ENCODE peak calls at places on chromosomes 12 and 14, in six cellular contexts. W is stimulated activated CD4-positive, alpha-beta T cell treated with anti-CD3 and anti-CD28 coated beads, Interleukin-4, amount 100 ng/mL, for 48 hours; R is GDM1; J is activated CD4-positive, alpha-beta T cell treated with anti-CD3 and anti-CD28 coated beads, Interleukin-2, amount 50 U/mL, for 1 hour; T is activated T-helper 1 cell treated with anti-CD3 and anti-CD28 coated beads, Interleukin-12 subunit alpha, Interleukin-12 subunit beta, Interleukin-2, Interleukin-4 antibody, amounts not matched to agents 30 ng/mL and 10 ng/mL and 1 ng/mL, durations not matched to agents 14 hours and 24 hours and 36 hours; E is effector CD4-positive, alpha-beta T cell. G is an unnamed sample.
A peak's percentile ranks its signal among the peaks of the same experiment; 100 is the strongest.

GRCh38 chr12:14216405-14217294 is 148.8 kb upstream of the ATF7IP start:
- DNase-seq in W (no peak), R (no peak), E (no peak), T (no peak), J (no peak), G (no peak)

GRCh38 chr14:57748279-57748678 is 117.6 kb downstream of the SLC35F4 start:
- DNase-seq in T (no peak), E (no peak), W (no peak), R (no peak), J (no peak), G (no peak)

GRCh38 chr14:32078030-32078793 is 1.1 kb downstream of the ARHGAP5 start:
- DNase-seq in E (no peak), R (no peak), W (no peak), T (no peak), J (peak; percentile 8), G (peak; percentile 43)

GRCh38 chr14:69358233-69358963 is 39.7 kb downstream of the ERH start:
- DNase-seq in R (no peak), T (no peak), E (no peak), J (no peak), W (peak; percentile 45), G (no peak)

GRCh38 chr14:63533474-63533873 is 9.7 kb downstream of the PPP2R5E start:
- DNase-seq in W (no peak), R (no peak), J (no peak), T (no peak), E (no peak), G (no peak)

GRCh38 chr12:95197636-95198035 is 19.6 kb downstream of the FGD6 start:
- DNase-seq in J (no peak), W (no peak), T (no peak), E (no peak), R (no peak), G (no peak)

GRCh38 chr12:57511588-57512325 is 8.6 kb downstream of the DDIT3 start:
- DNase-seq in R (no peak), J (no peak), E (no peak), T (no peak), W (no peak), G (no peak)

GRCh38 chr12:113860950-113861349 is 105.2 kb downstream of the RBM19 start:
- DNase-seq in W (no peak), J (no peak), T (no peak), E (no peak), R (no peak), G (no peak)

GRCh38 chr12:50506753-50507473 is 2.1 kb downstream of the DIP2B start:
- DNase-seq in E (no peak), W (no peak), J (no peak), T (no peak), R (no peak), G (no peak)

GRCh38 chr12:121524196-121524930 is 56.5 kb downstream of the KDM2B start:
- DNase-seq in J (no peak), R (no peak), T (no peak), E (no peak), W (no peak), G (no peak)

GRCh38 chr14:105475269-105475915 is 771 bp downstream of the CRIP2 start:
- DNase-seq in E (no peak), W (no peak), J (no peak), T (no peak), R (no peak), G (no peak)

GRCh38 chr12:132174703-132175490 is 30.6 kb downstream of the NOC4L start:
- DNase-seq in W (no peak), E (no peak), J (no peak), T (no peak), R (no peak), G (no peak)

GRCh38 chr14:53491256-53491905 is 338.3 kb upstream of the DDHD1 start:
- DNase-seq in R (no peak), E (no peak), J (no peak), T (no peak), W (no peak), G (no peak)

GRCh38 chr12:122111070-122111750 is 32.7 kb downstream of the MLXIP start:
- DNase-seq in T (no peak), R (no peak), J (no peak), E (no peak), W (no peak), G (peak; percentile 71)

GRCh38 chr12:117968826-117969659 is at the start of gene KSR2:
- DNase-seq in W (peak; percentile 47), T (peak; percentile 15), J (peak; percentile 33), R (no peak), E (peak; percentile 34), G (peak; percentile 81)

GRCh38 chr12:69645031-69645430 is 34.3 kb upstream of the LRRC10 start:
- DNase-seq in W (no peak), J (no peak), T (no peak), R (no peak), E (no peak), G (no peak)

GRCh38 chr14:101636081-101636560 is 74.8 kb downstream of the DIO3 start:
- DNase-seq in J (no peak), R (no peak), T (no peak), W (peak; percentile 24), E (no peak), G (no peak)

GRCh38 chr12:55822228-55822627 is 4.4 kb downstream of the ORMDL2 start:
- DNase-seq in R (no peak), T (no peak), E (no peak), W (no peak), J (no peak), G (no peak)

GRCh38 chr12:110245278-110245868 is 35.7 kb upstream of the ATP2A2 start:
- DNase-seq in J (peak; percentile 55), E (peak; percentile 11), R (peak; percentile 23), W (peak; percentile 34), T (peak; percentile 11), G (peak; percentile 81)

GRCh38 chr14:74569826-74570591 is 42.0 kb downstream of the LTBP2 start:
- DNase-seq in R (no peak), J (no peak), E (no peak), T (no peak), W (no peak), G (no peak)

GRCh38 chr12:108700833-108701450 is 30.4 kb downstream of the CORO1C start:
- DNase-seq in R (no peak), T (no peak), W (no peak), J (no peak), E (no peak), G (no peak)

GRCh38 chr12:3243376-3244084 is 166.4 kb downstream of the TSPAN9 start:
- DNase-seq in T (no peak), E (no peak), R (no peak), W (no peak), J (no peak), G (no peak)

GRCh38 chr14:58299665-58300202 is 1.4 kb downstream of the ARID4A start:
- DNase-seq in W (peak; percentile 6), J (no peak), R (no peak), E (no peak), T (no peak), G (no peak)

GRCh38 chr12:106125351-106126085 is 13.2 kb downstream of the NUAK1 start:
- DNase-seq in J (no peak), E (no peak), R (no peak), T (no peak), W (no peak), G (no peak)

G was measured in transverse colon.